ENCODE peak calls at places on chromosomes 1 and 21, in eight cellular contexts. One of them, this sample, is unnamed.

GRCh38 chr1:208065862-208066261 is 154.9 kb upstream of the CD34 start:
- DNase-seq in suprapubic skin: no peak
- DNase-seq in prostate gland: no peak
- DNase-seq in K562: no peak
- DNase-seq in sigmoid colon: no peak
- DNase-seq in stomach: no peak
- DNase-seq in breast epithelium: no peak
- DNase-seq in transverse colon: no peak
- DNase-seq in this sample: no peak

GRCh38 chr1:232192781-232193450 is 437.0 kb downstream of the SIPA1L2 start:
- DNase-seq in suprapubic skin: no peak
- DNase-seq in prostate gland: no peak
- DNase-seq in stomach: no peak
- DNase-seq in K562: no peak
- DNase-seq in transverse colon: no peak
- DNase-seq in sigmoid colon: no peak
- DNase-seq in breast epithelium: no peak
- DNase-seq in this sample: no peak

GRCh38 chr1:168972887-168973286 is 133.6 kb upstream of the ATP1B1 start:
- DNase-seq in stomach: peak
- DNase-seq in prostate gland: peak
- DNase-seq in suprapubic skin: no peak
- DNase-seq in transverse colon: no peak
- DNase-seq in sigmoid colon: no peak
- DNase-seq in breast epithelium: peak
- DNase-seq in K562: no peak
- DNase-seq in this sample: no peak

GRCh38 chr1:168291222-168291824 is 10.6 kb downstream of the TBX19 start:
- DNase-seq in sigmoid colon: no peak
- DNase-seq in breast epithelium: no peak
- DNase-seq in suprapubic skin: no peak
- DNase-seq in transverse colon: no peak
- DNase-seq in prostate gland: no peak
- DNase-seq in K562: no peak
- DNase-seq in stomach: no peak
- DNase-seq in this sample: no peak

GRCh38 chr1:45654540-45655280 is 30.9 kb upstream of the CCDC17 start:
- DNase-seq in stomach: no peak
- DNase-seq in sigmoid colon: no peak
- DNase-seq in transverse colon: no peak
- DNase-seq in K562: no peak
- DNase-seq in prostate gland: no peak
- DNase-seq in breast epithelium: no peak
- DNase-seq in suprapubic skin: no peak
- DNase-seq in this sample: no peak

GRCh38 chr1:6180215-6180577 is at the start of gene CHD5:
- DNase-seq in suprapubic skin: no peak
- DNase-seq in sigmoid colon: no peak
- DNase-seq in transverse colon: no peak
- DNase-seq in K562: no peak
- DNase-seq in prostate gland: no peak
- DNase-seq in stomach: no peak
- DNase-seq in breast epithelium: no peak
- DNase-seq in this sample: no peak

GRCh38 chr1:201937624-201938212 is 8.6 kb downstream of the LMOD1 start:
- DNase-seq in sigmoid colon: no peak
- DNase-seq in stomach: no peak
- DNase-seq in suprapubic skin: no peak
- DNase-seq in transverse colon: no peak
- DNase-seq in prostate gland: no peak
- DNase-seq in breast epithelium: no peak
- DNase-seq in K562: no peak
- DNase-seq in this sample: no peak

GRCh38 chr1:46492871-46493270 is 3.2 kb downstream of the DMBX1 start:
- DNase-seq in K562: no peak
- DNase-seq in prostate gland: no peak
- DNase-seq in sigmoid colon: no peak
- DNase-seq in suprapubic skin: no peak
- DNase-seq in transverse colon: no peak
- DNase-seq in stomach: no peak
- DNase-seq in breast epithelium: no peak
- DNase-seq in this sample: no peak

GRCh38 chr21:44919111-44919912 is 1.4 kb downstream of the ITGB2 start:
- DNase-seq in breast epithelium: no peak
- DNase-seq in sigmoid colon: no peak
- DNase-seq in suprapubic skin: no peak
- DNase-seq in stomach: no peak
- DNase-seq in prostate gland: no peak
- DNase-seq in K562: no peak
- DNase-seq in transverse colon: no peak
- DNase-seq in this sample: no peak

GRCh38 chr1:63024132-63024531 is 240.2 kb downstream of the ATG4C start:
- DNase-seq in K562: no peak
- DNase-seq in suprapubic skin: no peak
- DNase-seq in sigmoid colon: no peak
- DNase-seq in stomach: no peak
- DNase-seq in prostate gland: no peak
- DNase-seq in breast epithelium: no peak
- DNase-seq in transverse colon: no peak
- DNase-seq in this sample: no peak

GRCh38 chr1:20472860-20473711 is 12.9 kb downstream of the CAMK2N1 start:
- DNase-seq in K562: peak
- DNase-seq in transverse colon: peak
- DNase-seq in suprapubic skin: no peak
- DNase-seq in stomach: peak
- DNase-seq in prostate gland: no peak
- DNase-seq in sigmoid colon: peak
- DNase-seq in breast epithelium: no peak
- DNase-seq in this sample: no peak

GRCh38 chr1:240941706-240942370 is 329.9 kb upstream of the GREM2 start:
- DNase-seq in stomach: no peak
- DNase-seq in sigmoid colon: no peak
- DNase-seq in transverse colon: no peak
- DNase-seq in suprapubic skin: no peak
- DNase-seq in breast epithelium: no peak
- DNase-seq in prostate gland: no peak
- DNase-seq in K562: no peak
- DNase-seq in this sample: no peak

GRCh38 chr21:34958040-34958439 is 91.1 kb downstream of the RUNX1 start:
- DNase-seq in K562: no peak
- DNase-seq in prostate gland: no peak
- DNase-seq in stomach: no peak
- DNase-seq in sigmoid colon: no peak
- DNase-seq in breast epithelium: no peak
- DNase-seq in suprapubic skin: no peak
- DNase-seq in transverse colon: no peak
- DNase-seq in this sample: no peak

GRCh38 chr21:39079617-39080016 is 103.6 kb downstream of the PSMG1 start:
- DNase-seq in suprapubic skin: peak
- DNase-seq in transverse colon: peak
- DNase-seq in stomach: peak
- DNase-seq in prostate gland: no peak
- DNase-seq in breast epithelium: no peak
- DNase-seq in sigmoid colon: peak
- DNase-seq in K562: no peak
- DNase-seq in this sample: no peak

DNA sequence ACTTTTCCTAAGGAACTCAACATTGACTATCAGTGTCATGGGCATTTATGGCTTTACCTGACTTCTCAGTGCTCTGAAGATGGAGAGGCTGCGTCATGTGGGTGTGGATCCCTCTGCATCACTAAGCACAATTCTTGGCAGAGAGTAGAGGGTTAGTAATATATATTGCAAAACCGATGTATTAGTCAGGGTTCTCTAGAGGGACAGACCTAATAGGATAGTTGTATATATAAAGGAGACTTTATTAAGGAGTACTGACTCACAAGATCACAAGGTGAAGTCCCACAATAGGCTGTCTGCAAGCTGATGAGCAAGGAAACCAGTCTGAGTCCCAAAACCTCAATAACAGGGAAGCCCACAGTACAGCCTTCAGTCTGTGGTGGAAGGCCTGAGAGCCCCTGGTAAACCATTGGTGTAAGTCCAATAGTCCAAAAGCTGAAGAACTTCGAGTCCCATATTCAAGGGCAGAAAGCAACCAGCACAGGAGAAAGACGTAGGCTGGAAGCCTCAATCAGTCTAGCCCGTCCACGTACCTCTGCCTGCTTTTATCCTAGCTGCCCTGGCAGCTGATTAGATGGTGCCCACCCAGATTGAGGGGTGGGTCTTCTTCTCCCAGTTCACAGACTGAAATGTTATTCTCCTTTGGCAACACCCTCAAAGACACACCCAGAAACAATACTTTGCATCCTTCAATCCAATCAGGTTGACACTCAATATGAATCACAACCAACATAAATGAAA is 159.7 kb upstream of the NRIP1 start:
- DNase-seq in stomach: no peak
- DNase-seq in K562: no peak
- DNase-seq in transverse colon: no peak
- DNase-seq in prostate gland: no peak
- DNase-seq in suprapubic skin: no peak
- DNase-seq in breast epithelium: no peak
- DNase-seq in sigmoid colon: no peak
- DNase-seq in this sample: no peak
- TF ChIP-seq POLR2A in stomach: no peak
- TF ChIP-seq POLR2A in K562: no peak
- TF ChIP-seq POLR2A in transverse colon: no peak
- TF ChIP-seq POLR2A in prostate gland: no peak
- TF ChIP-seq POLR2A in suprapubic skin: no peak
- TF ChIP-seq POLR2A in breast epithelium: no peak
- TF ChIP-seq POLR2A in sigmoid colon: no peak
- TF ChIP-seq POLR2A in this sample: no peak

DNA sequence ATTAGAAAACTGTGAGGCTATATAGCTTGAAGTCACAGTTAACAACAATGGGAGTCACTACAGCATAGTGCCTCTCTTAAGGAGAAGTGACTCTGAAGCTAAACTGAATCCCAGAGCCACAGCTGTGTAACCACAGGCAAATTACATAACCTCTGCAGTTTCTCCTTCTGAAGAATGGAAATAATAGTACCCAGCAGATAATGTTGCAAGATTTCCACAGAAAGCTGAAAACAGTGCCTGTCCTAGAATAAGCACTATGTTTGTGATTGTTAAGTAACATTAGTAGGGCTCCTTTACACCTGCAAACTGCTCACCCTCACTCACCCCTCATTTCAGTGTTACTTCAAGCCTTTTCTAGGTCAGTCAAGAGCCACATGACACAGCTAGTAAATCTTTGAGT is 886.7 kb downstream of the PLA2G4A start:
- DNase-seq in prostate gland: no peak
- DNase-seq in sigmoid colon: no peak
- DNase-seq in suprapubic skin: no peak
- DNase-seq in K562: no peak
- DNase-seq in stomach: no peak
- DNase-seq in transverse colon: no peak
- DNase-seq in breast epithelium: no peak
- DNase-seq in this sample: no peak
- TF ChIP-seq POLR2AphosphoS5 in prostate gland: no peak
- TF ChIP-seq POLR2AphosphoS5 in sigmoid colon: no peak
- TF ChIP-seq POLR2AphosphoS5 in suprapubic skin: no peak
- TF ChIP-seq POLR2AphosphoS5 in K562: no peak
- TF ChIP-seq POLR2AphosphoS5 in stomach: no peak
- TF ChIP-seq POLR2AphosphoS5 in transverse colon: no peak
- TF ChIP-seq POLR2AphosphoS5 in breast epithelium: no peak
- TF ChIP-seq POLR2AphosphoS5 in this sample: no peak

GRCh38 chr1:229165327-229165726 is 105.6 kb upstream of the RAB4A start:
- DNase-seq in K562: no peak
- DNase-seq in prostate gland: no peak
- DNase-seq in sigmoid colon: no peak
- DNase-seq in breast epithelium: no peak
- DNase-seq in transverse colon: no peak
- DNase-seq in stomach: no peak
- DNase-seq in suprapubic skin: no peak
- DNase-seq in this sample: no peak

GRCh38 chr1:229170274-229170673 is 100.6 kb upstream of the RAB4A start:
- DNase-seq in breast epithelium: no peak
- DNase-seq in stomach: no peak
- DNase-seq in prostate gland: no peak
- DNase-seq in transverse colon: no peak
- DNase-seq in suprapubic skin: no peak
- DNase-seq in K562: no peak
- DNase-seq in sigmoid colon: no peak
- DNase-seq in this sample: no peak

GRCh38 chr1:229164836-229165285 is 106.0 kb upstream of the RAB4A start:
- DNase-seq in prostate gland: no peak
- DNase-seq in stomach: peak
- DNase-seq in suprapubic skin: no peak
- DNase-seq in sigmoid colon: no peak
- DNase-seq in transverse colon: peak
- DNase-seq in K562: no peak
- DNase-seq in breast epithelium: no peak
- DNase-seq in this sample: no peak

GRCh38 chr1:229169399-229169798 is 101.5 kb upstream of the RAB4A start:
- DNase-seq in K562: no peak
- DNase-seq in prostate gland: no peak
- DNase-seq in suprapubic skin: peak
- DNase-seq in breast epithelium: no peak
- DNase-seq in stomach: no peak
- DNase-seq in transverse colon: no peak
- DNase-seq in sigmoid colon: no peak
- DNase-seq in this sample: no peak

DNA sequence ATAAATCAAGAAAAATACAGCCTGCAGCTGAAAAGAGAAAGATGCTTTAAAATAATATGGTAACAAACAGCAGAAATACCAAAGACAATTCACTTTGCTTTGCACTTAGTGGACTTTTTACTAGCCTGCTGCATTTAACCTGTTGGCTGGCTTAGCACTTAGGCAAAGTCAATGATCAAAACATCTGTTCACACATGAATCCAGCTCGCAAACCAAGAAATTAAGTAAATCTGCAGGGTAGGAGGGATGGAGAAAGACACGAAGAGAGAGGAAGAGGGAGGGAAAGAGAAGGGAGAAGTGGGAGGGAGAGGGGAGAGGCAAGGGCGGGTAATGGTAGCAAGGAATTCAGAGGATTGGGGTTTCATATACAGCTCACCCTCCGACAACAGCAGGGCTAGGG is 103.6 kb upstream of the RAB4A start:
- DNase-seq in prostate gland: no peak
- DNase-seq in stomach: no peak
- DNase-seq in suprapubic skin: no peak
- DNase-seq in sigmoid colon: no peak
- DNase-seq in breast epithelium: no peak
- DNase-seq in K562: no peak
- DNase-seq in transverse colon: no peak
- DNase-seq in this sample: no peak
- TF ChIP-seq POLR2A in prostate gland: no peak
- TF ChIP-seq POLR2A in stomach: no peak
- TF ChIP-seq POLR2A in suprapubic skin: no peak
- TF ChIP-seq POLR2A in sigmoid colon: no peak
- TF ChIP-seq POLR2A in breast epithelium: no peak
- TF ChIP-seq POLR2A in K562: no peak
- TF ChIP-seq POLR2A in transverse colon: no peak
- TF ChIP-seq POLR2A in this sample: no peak

DNA sequence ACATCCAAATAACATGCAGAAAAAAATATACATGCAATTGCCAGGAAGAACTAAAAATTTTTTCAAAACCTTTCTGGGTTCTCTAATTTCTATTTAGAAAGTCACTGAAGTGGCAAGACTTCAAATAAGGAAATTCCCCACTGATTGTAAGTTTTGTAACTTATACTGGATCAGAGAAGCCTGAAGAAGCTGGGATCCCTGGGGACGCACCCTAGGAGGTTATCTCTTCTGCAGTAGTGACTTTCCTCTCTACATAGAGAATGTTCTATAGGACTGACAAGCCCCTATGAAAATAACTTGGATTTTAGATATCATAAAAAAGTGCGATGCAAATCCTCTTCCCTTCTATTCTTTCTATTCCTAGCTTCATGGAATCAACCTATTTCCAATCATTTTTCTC is 182.6 kb downstream of the MRPL39 start:
- DNase-seq in transverse colon: no peak
- DNase-seq in breast epithelium: no peak
- DNase-seq in suprapubic skin: no peak
- DNase-seq in sigmoid colon: no peak
- DNase-seq in prostate gland: no peak
- DNase-seq in stomach: no peak
- DNase-seq in K562: no peak
- DNase-seq in this sample: no peak
- TF ChIP-seq POLR2AphosphoS5 in transverse colon: no peak
- TF ChIP-seq POLR2AphosphoS5 in breast epithelium: no peak
- TF ChIP-seq POLR2AphosphoS5 in suprapubic skin: no peak
- TF ChIP-seq POLR2AphosphoS5 in sigmoid colon: no peak
- TF ChIP-seq POLR2AphosphoS5 in prostate gland: no peak
- TF ChIP-seq POLR2AphosphoS5 in stomach: no peak
- TF ChIP-seq POLR2AphosphoS5 in K562: no peak
- TF ChIP-seq POLR2AphosphoS5 in this sample: no peak